ENCODE peak calls at places on chromosomes 3 and 15, in four cellular contexts. M is GM12878, L is HepG2, H is H1. V is an unnamed sample. For H3K9me3, the result is how much of the 10 kb centered on the place peaks cover.

GRCh38 chr3:196694941-196695848 is 16.9 kb downstream of the CEP19 start:
- DNase-seq in M (no peak), L (no peak), H (no peak), V (no peak)

GRCh38 chr15:87031545-87032230 is 952.0 kb downstream of the AGBL1 start:
- DNase-seq in M (no peak), L (no peak), H (no peak), V (no peak)

GRCh38 chr3:67468511-67468910 is 185.9 kb downstream of the SUCLG2 start:
- DNase-seq in M (no peak), L (no peak), H (no peak), V (no peak)

GRCh38 chr3:75886971-75887526 is 101.7 kb upstream of the ZNF717 start:
- DNase-seq in M (no peak), L (no peak), H (no peak), V (no peak)

GRCh38 chr3:69094467-69095205 is 9.9 kb downstream of the ARL6IP5 start:
- DNase-seq in M (no peak), L (no peak), H (no peak), V (no peak)

GRCh38 chr3:192121921-192122320 is 605.4 kb downstream of the FGF12 start:
- DNase-seq in M (no peak), L (no peak), H (no peak), V (no peak)

GRCh38 chr15:39312984-39313383 is 267.9 kb upstream of the THBS1 start:
- DNase-seq in M (no peak), L (peak), H (peak), V (no peak)

GRCh38 chr3:187227658-187228258 is 30.5 kb downstream of the RTP1 start:
- DNase-seq in M (no peak), L (no peak), H (no peak), V (no peak)

GRCh38 chr15:44296625-44297524 is 8.4 kb downstream of the GOLM2 start:
- DNase-seq in M (no peak), L (peak), H (no peak), V (no peak)

GRCh38 chr3:171744055-171744741 is 66.1 kb downstream of the PLD1 start:
- DNase-seq in M (no peak), L (no peak), H (no peak), V (no peak)

DNA sequence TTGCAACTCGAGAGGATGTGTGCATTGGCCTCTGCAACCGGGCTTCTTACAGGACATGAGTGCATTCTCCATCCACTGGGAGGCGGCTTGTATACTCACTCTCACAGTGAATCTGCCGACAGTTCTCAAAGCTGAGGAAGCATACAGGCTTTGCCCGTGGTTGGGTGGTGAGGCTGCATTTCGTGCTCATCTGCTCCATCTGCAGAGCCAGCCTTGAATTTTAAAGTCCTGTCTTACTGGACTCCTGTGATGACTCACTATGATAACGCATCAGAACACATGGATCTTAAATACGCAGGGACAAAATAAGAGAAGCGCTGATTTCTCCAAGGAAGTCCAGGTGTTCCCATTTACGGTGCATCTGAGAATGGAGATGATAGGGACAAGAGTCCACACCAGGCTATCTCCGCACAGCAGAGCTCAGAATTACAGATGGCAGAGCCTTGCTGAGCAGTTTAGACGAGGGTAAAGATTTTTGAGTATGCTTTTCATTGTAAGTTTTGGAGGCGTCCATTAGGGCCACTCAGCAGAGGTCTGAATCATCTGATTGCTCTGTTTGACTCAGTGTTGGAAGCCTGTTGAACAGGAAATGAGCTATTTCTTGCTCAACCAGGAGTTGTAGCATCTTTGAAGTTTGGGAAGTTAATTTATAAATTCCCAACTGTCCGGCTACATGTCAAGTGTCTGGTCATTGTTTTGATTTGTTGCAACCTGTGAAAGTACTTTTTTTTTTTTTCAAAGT is 87.1 kb downstream of the GABRG3 start:
- DNase-seq in M (no peak), L (no peak), H (no peak), V (no peak)
- TF ChIP-seq YY1 in M (no peak), L (no peak), H (no peak), V (no peak)

GRCh38 chr15:25054329-25054728 is 99.5 kb downstream of the SNRPN start:
- DNase-seq in M (no peak), L (no peak), H (no peak), V (no peak)
- H3K9me3 ChIP-seq in M (half or more), L (half or more), H (half or more), V (half or more)

GRCh38 chr3:7106635-7107034 is 245.7 kb downstream of the GRM7 start:
- DNase-seq in M (no peak), L (no peak), H (no peak), V (no peak)

GRCh38 chr3:7112523-7113056 is 251.7 kb downstream of the GRM7 start:
- DNase-seq in M (no peak), L (no peak), H (no peak), V (no peak)
- TF ChIP-seq SUZ12 in M (no peak), L (no peak), H (no peak), V (no peak)

GRCh38 chr3:113745273-113746068 is 578 bp downstream of the NAA50 start:
- DNase-seq in M (peak), L (peak), H (peak), V (peak)
- TF ChIP-seq YY1 in M (peak), L (no peak), H (no peak), V (no peak)

GRCh38 chr3:19384868-19385267 is 236.6 kb downstream of the KCNH8 start:
- DNase-seq in M (no peak), L (no peak), H (no peak), V (no peak)
- H3K9me3 ChIP-seq in M (under half), L (under half), H (under half), V (under half)

DNA sequence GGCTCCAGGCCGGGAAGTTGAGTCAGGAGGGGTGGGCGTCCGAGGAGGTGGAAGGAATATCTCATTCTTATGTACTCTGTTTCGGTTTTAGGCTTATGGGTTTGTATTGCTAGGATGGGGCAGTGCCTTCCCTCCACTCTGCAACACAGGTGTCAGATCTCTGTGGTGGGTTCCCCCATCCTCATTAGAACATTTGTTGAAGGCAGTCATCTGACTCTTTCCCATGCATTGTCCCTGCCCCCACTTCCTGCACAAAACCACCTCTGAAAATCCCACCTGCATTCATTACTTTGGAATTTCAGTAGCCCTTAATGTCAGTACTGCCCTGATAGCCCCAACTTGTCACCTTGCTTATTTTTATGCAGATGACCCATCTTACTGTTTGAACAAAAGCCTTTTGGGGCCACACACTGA is 29.5 kb downstream of the GYG1 start:
- DNase-seq in M (no peak), L (no peak), H (no peak), V (peak)
- TF ChIP-seq SUZ12 in M (no peak), L (no peak), H (no peak), V (no peak)

V was measured in NT2/D1.